ENCODE peak calls at places on chromosomes 3 and 15, in four cellular contexts. T, S, G and F are unnamed samples.

GRCh38 chr15:82045179-82045891 is 483 bp downstream of the MEX3B start:
- DNase-seq in T (peak; percentile 85), S (peak; percentile 58), G (peak; percentile 42), F (no peak)

GRCh38 chr3:11019116-11019515 is 26.6 kb downstream of the SLC6A1 start:
- DNase-seq in T (no peak), S (no peak), G (no peak), F (no peak)

GRCh38 chr3:10500717-10501663 is 4.4 kb downstream of the ATP2B2 start:
- DNase-seq in T (peak; percentile 41), S (no peak), G (no peak), F (peak; percentile 23)

GRCh38 chr15:62841891-62842559 is 200.5 kb upstream of the TPM1 start:
- DNase-seq in T (no peak), S (peak; percentile 77), G (no peak), F (no peak)

GRCh38 chr15:50075292-50075691 is 43.7 kb downstream of the ATP8B4 start:
- DNase-seq in T (no peak), S (no peak), G (no peak), F (no peak)

GRCh38 chr15:42371125-42371524 is 11.8 kb downstream of the CAPN3 start:
- DNase-seq in T (no peak), S (no peak), G (no peak), F (peak; percentile 42)

GRCh38 chr3:65178703-65179102 is 490.9 kb upstream of the ADAMTS9 start:
- DNase-seq in T (no peak), S (no peak), G (no peak), F (no peak)

GRCh38 chr3:139585820-139586219 is 46.3 kb upstream of the RBP1 start:
- DNase-seq in T (no peak), S (no peak), G (no peak), F (no peak)

GRCh38 chr3:94293793-94294195 is 230.9 kb downstream of the NSUN3 start:
- DNase-seq in T (no peak), S (no peak), G (no peak), F (no peak)

GRCh38 chr3:15989419-15989818 is 185.1 kb upstream of the GALNT15 start:
- DNase-seq in T (no peak), S (no peak), G (no peak), F (no peak)

GRCh38 chr3:99920530-99921376 is 103.1 kb downstream of the CMSS1 start:
- DNase-seq in T (no peak), S (peak; percentile 81), G (peak; percentile 75), F (peak; percentile 97)

GRCh38 chr3:163773136-163773535 is 1305.2 kb downstream of the SI start:
- DNase-seq in T (no peak), S (no peak), G (no peak), F (peak; percentile 10)

DNA sequence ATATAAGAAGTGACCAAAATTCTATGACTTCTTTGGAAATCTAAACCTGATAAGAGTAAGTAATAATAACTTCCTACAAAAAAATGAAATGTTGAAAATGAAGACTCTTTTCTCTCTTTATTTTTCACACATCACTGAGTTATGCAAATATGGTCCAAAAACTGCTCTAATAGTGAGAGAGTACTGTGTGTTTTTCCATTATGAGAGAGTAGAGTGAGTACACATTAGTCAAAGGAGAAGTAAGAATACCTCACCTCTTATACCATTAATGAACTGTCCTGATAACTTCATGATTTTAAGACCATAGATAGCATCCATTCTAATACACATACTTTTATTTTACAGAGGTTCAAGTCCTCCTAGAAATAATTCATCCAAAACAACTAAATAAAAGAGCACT is 1310.2 kb downstream of the SI start:
- DNase-seq in T (no peak), S (no peak), G (no peak), F (no peak)
- TF ChIP-seq POLR2A in T (no peak), S (no peak), G (no peak), F (no peak)

GRCh38 chr3:125117631-125118191 is 61.9 kb upstream of the HEG1 start:
- DNase-seq in T (no peak), S (no peak), G (peak; percentile 40), F (no peak)

GRCh38 chr3:125112981-125113380 is 57.2 kb upstream of the HEG1 start:
- DNase-seq in T (no peak), S (no peak), G (no peak), F (no peak)

GRCh38 chr3:125118600-125118999 is 62.8 kb upstream of the HEG1 start:
- DNase-seq in T (no peak), S (no peak), G (no peak), F (no peak)

GRCh38 chr3:125116311-125117069 is 60.7 kb upstream of the HEG1 start:
- DNase-seq in T (no peak), S (peak; percentile 45), G (peak; percentile 54), F (no peak)

DNA sequence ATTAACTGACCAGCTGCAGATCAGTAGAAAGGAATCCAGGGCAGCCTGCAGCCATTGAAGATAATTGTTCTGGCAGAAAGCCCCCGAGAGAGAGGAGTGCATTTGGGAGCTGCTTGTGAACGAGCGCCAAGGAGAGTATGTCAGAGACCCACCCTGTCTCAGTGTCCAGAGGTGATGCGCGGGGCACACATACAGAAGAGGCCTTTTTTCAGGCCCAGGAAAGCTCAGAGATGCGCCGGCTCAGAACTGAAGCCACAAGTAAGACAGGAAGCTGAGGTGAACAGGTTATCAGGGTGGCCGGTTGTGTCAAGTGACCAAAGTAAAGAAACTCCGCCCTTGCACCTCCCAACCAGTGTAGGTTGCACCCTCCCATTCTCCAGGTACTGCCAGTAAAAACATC is 59.8 kb upstream of the HEG1 start:
- DNase-seq in T (no peak), S (peak; percentile 53), G (no peak), F (peak; percentile 8)
- TF ChIP-seq POLR2A in T (no peak), S (no peak), G (no peak), F (no peak)

DNA sequence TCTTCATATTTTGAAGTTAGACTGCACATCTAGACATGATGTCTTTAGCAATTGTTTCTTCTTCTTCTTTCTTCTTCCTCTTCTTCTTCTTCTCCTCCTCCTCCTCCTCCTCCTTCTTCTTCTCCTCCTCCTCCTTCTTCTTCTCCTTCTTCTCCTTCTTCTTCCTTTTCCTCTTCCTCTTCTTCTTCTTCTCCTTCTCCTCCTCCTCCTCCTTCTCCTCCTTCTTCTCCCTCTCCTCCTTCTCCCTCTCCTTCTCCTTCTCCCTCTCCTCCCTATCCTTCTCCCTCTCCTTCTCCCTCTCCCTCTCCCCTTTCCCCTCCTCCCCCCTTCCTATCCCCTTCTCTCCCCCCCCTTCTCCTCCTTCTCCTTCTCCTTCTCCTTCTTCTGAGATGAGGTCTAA is 21.9 kb downstream of the TCF12 start:
- DNase-seq in T (no peak), S (no peak), G (no peak), F (no peak)
- TF ChIP-seq POLR2A in T (no peak), S (no peak), G (no peak), F (no peak)

DNA sequence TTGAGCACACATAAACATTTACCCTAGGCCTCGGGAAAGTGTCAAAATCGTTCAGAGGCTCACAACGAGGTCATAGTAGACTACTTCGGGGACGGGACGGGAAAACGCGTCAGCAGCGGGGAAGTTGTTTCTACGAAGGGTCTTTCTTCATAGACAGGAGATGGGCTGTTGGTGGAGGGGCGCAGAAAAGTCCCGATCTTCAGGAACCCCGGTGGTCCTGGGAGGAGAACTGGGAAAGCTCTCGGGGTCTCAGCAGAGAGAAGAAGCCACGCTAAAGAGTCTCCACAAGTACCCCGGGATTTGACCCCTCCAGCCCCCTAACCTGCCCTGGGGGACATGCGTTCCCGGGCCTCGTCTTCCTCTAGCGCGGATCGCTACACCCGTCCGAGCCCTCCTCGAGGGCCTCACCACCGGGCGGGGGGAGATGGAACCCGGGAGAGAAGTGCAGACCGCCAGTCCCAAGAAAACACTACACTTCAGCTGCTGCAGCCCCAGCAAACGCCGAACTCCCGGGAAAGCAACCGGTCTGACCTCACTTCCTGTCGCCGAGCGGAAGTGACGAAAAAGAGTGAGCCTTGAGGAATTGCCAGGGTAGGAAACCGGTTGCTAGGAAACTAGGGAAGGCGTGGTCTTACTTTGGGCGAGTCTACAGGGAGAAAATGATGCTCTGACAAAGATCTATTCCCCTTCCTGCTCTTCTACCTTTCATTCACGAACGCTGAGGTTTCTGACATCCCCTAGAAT is at the start of gene PIK3R4:
- DNase-seq in T (peak; percentile 94), S (peak; percentile 93), G (peak; percentile 96), F (peak; percentile 98)
- TF ChIP-seq POLR2A in T (no peak), S (peak; percentile 68), G (no peak), F (peak; percentile 74)

GRCh38 chr3:4406746-4407568 is 60.1 kb downstream of the SUMF1 start:
- DNase-seq in T (no peak), S (no peak), G (no peak), F (no peak)

GRCh38 chr3:4409415-4409814 is 57.7 kb downstream of the SUMF1 start:
- DNase-seq in T (no peak), S (no peak), G (no peak), F (no peak)

GRCh38 chr3:4411236-4411635 is 55.8 kb downstream of the SUMF1 start:
- DNase-seq in T (no peak), S (no peak), G (no peak), F (peak; percentile 6)

GRCh38 chr3:4410174-4410573 is 56.9 kb downstream of the SUMF1 start:
- DNase-seq in T (no peak), S (no peak), G (no peak), F (no peak)

DNA sequence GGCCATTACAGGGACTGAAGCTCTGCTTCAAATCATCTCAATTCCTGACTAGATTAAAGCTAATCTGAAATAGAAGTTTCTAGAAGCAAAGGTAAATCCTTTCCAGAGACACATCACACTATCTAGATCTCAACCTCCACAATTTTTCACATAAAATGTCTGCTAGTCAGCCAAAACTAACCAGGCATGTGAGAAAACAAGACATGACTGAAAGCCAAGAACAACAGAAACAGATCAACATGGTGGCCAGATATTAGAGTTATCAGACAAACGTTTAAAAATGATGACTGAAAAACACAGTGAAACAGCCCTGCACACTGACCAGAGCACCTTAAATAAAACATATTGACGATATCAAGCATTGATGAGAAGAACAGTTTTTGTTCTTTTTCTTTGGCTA is 59.1 kb downstream of the SUMF1 start:
- DNase-seq in T (no peak), S (no peak), G (no peak), F (no peak)
- TF ChIP-seq POLR2A in T (no peak), S (no peak), G (no peak), F (no peak)

GRCh38 chr3:136818851-136819783 is at the start of gene SLC35G2:
- DNase-seq in T (peak; percentile 83), S (peak; percentile 63), G (peak; percentile 81), F (peak; percentile 55)

GRCh38 chr3:136817448-136817847 is 1.5 kb upstream of the SLC35G2 start:
- DNase-seq in T (no peak), S (no peak), G (no peak), F (no peak)

GRCh38 chr3:136819784-136820640 is 1.1 kb downstream of the SLC35G2 start:
- DNase-seq in T (peak; percentile 84), S (peak; percentile 52), G (peak; percentile 75), F (peak; percentile 34)

DNA sequence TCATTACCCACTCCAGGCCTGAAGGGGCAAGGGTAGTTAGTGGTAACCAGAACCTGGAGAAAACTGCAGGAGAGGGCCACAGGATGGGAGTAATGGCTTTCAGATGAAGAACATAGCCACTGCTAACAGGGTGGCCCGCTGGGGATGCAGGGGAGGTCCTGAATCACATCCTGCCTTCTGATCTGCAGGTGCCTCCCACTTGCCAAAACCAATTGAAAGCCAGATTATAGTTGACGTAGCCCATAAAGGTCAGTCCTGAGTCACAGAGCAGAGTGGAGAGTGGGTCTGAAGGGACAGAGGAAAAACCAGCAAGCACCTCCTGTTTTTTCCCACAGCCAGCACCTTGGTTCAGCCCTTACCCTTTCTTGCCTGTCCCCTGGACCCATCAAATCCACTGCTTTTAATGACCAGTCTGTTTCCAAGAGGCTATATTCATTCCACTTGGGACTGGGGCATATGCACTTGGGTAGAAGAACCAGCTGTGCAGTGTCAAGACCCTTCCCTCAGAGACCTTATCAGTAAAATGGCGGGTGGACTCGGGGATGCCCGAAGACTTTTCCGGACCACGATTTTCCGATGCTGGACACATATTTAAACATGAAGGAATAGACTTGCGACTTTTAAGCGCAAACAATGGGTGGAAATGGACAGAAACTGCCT is 605 bp upstream of the SLC35G2 start:
- DNase-seq in T (no peak), S (peak; percentile 51), G (peak; percentile 88), F (peak; percentile 77)
- TF ChIP-seq POLR2A in T (no peak), S (peak; percentile 79), G (peak; percentile 91), F (peak; percentile 55)

GRCh38 chr15:40098489-40099261 is 10.0 kb downstream of the BMF start:
- DNase-seq in T (peak; percentile 90), S (peak; percentile 77), G (peak; percentile 91), F (peak; percentile 97)
- TF ChIP-seq POLR2A in T (no peak), S (peak; percentile 53), G (no peak), F (peak; percentile 24)